ENCODE peak calls at places on chromosomes 5 and 9, in ten cellular contexts. G, U, J, B, S, F, D, Q, O and T are unnamed samples.

GRCh38 chr5:1753490-1753889 is 46.1 kb downstream of the MRPL36 start:
- DNase-seq in G (no peak), U (no peak), J (no peak), B (no peak), S (no peak), F (no peak), D (no peak), Q (no peak), O (no peak), T (no peak)

GRCh38 chr9:78261403-78262001 is 25.6 kb downstream of the CEP78 start:
- DNase-seq in G (no peak), U (peak; percentile 37), J (no peak), B (peak; percentile 9), S (no peak), F (no peak), D (no peak), Q (no peak), O (peak; percentile 60), T (peak; percentile 44)

GRCh38 chr5:158922816-158923215 is 176.9 kb downstream of the EBF1 start:
- DNase-seq in G (no peak), U (no peak), J (no peak), B (no peak), S (no peak), F (no peak), D (no peak), Q (no peak), O (no peak), T (no peak)

GRCh38 chr9:129071526-129072131 is 9.3 kb upstream of the DOLPP1 start:
- DNase-seq in G (no peak), U (no peak), J (no peak), B (no peak), S (no peak), F (no peak), D (peak; percentile 92), Q (no peak), O (no peak), T (no peak)

GRCh38 chr5:13860176-13860575 is 84.3 kb downstream of the DNAH5 start:
- DNase-seq in G (no peak), U (no peak), J (no peak), B (no peak), S (no peak), F (no peak), D (no peak), Q (no peak), O (no peak), T (no peak)

GRCh38 chr9:81626511-81626910 is 62.8 kb downstream of the TLE1 start:
- DNase-seq in G (no peak), U (no peak), J (no peak), B (peak; percentile 95), S (no peak), F (peak; percentile 82), D (no peak), Q (no peak), O (no peak), T (no peak)

GRCh38 chr5:67790390-67790789 is 425.2 kb upstream of the PIK3R1 start:
- DNase-seq in G (no peak), U (no peak), J (no peak), B (no peak), S (no peak), F (no peak), D (no peak), Q (no peak), O (no peak), T (no peak)

GRCh38 chr5:98573834-98574233 is 199.6 kb upstream of the RGMB start:
- DNase-seq in G (no peak), U (no peak), J (no peak), B (no peak), S (no peak), F (no peak), D (no peak), Q (no peak), O (no peak), T (no peak)

GRCh38 chr5:107496466-107496865 is 174.3 kb downstream of the EFNA5 start:
- DNase-seq in G (no peak), U (no peak), J (no peak), B (no peak), S (no peak), F (no peak), D (no peak), Q (no peak), O (no peak), T (no peak)

GRCh38 chr9:124263158-124263557 is 5.4 kb downstream of the NEK6 start:
- DNase-seq in G (no peak), U (no peak), J (no peak), B (no peak), S (no peak), F (no peak), D (no peak), Q (no peak), O (no peak), T (no peak)

GRCh38 chr5:147805030-147805454 is 22.5 kb upstream of the JAKMIP2 start:
- DNase-seq in G (peak; percentile 6), U (no peak), J (no peak), B (no peak), S (peak; percentile 46), F (no peak), D (no peak), Q (no peak), O (peak; percentile 15), T (peak; percentile 87)

GRCh38 chr9:6869081-6869948 is 111.5 kb downstream of the KDM4C start:
- DNase-seq in G (no peak), U (no peak), J (no peak), B (no peak), S (no peak), F (no peak), D (no peak), Q (no peak), O (peak; percentile 24), T (no peak)

GRCh38 chr5:28281381-28281780 is 1243.0 kb upstream of the CDH9 start:
- DNase-seq in G (no peak), U (no peak), J (no peak), B (peak; percentile 21), S (no peak), F (no peak), D (no peak), Q (no peak), O (peak; percentile 25), T (no peak)

DNA sequence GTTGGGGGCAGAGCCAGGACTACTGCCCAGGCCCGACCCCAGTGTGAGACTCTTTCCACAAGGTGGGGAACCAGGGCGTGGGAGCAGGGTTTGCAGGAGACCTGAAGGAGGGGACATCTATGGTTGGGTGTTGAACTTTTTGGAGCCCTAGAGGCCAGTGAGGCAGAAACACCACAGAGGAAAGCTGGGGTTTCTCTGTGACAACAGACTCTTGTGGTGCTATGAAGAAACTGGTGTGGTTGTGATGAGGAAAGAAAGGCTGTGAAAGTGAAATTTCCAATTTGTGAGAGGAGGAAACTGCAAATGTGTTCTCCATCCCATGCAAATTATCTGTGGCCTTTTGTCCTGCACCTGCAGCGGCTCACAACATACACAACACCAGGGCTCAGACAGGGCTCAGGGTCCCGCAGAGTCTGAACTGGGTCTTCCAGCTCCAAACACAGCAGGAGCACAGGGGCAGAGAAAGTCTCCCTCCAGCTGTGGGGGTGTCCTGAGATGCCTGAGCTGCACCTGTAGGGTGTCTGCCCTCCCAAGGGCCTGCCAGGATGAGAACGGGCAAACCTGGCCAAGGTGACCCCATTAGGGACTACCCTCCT is 51.4 kb upstream of the GRHPR start:
- DNase-seq in G (peak; percentile 39), U (peak; percentile 65), J (no peak), B (no peak), S (no peak), F (no peak), D (no peak), Q (no peak), O (no peak), T (no peak)
- TF ChIP-seq CTCF in G (peak; percentile 20), U (no peak), J (no peak), B (no peak), S (no peak), F (no peak), D (no peak), Q (no peak), O (no peak), T (no peak)

DNA sequence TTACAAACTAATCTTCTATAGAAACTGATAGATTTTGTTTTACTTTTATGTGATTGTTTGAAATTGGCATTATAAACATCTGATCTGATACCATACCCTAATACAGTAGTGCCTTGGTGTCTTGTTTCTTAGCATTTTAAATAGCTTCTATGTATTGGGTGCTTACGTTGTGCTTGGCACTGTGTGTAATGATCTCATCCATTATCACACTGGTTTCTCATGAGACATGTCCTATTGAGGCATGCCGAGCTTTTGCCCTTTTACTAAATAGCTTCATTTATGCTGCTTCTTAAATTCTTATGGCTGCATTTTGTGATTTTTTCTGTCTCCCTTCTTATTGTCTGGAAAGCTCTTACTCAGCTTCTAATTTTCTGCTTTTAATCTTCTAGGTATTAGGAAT is 48.2 kb upstream of the TLR4 start:
- DNase-seq in G (no peak), U (no peak), J (no peak), B (no peak), S (no peak), F (no peak), D (no peak), Q (no peak), O (no peak), T (no peak)
- TF ChIP-seq CTCF in G (no peak), U (no peak), J (no peak), B (no peak), S (no peak), F (no peak), D (no peak), Q (no peak), O (no peak), T (no peak)

DNA sequence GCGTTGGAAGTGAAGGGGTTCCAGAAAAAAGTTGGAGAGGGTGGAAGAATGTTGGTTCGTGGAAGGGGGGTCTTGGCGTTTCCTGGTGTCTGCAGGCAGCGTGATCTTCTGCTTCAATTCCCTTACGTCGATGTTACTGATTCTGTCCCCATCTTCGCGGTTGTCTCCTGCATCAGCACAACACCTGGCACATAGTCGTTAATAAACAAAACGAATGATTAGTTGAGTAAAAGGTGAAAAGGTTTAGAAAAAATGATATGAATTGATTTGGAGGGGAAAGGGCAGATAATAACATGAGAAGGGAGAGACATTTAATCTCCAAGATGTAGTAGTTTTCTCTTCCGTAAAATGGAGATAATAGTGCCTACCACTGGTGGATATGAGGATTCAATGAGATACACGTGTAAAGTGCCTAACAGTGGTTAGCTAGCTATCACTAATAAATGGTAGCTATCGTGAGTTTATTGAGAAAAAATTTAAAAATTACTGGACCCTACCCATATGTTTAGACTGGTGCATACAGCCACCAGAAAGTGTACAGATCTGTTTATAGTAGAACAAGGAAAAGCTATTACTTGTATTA is 556 bp downstream of the MTREX start:
- DNase-seq in G (peak; percentile 10), U (peak; percentile 38), J (no peak), B (peak; percentile 35), S (no peak), F (no peak), D (no peak), Q (peak; percentile 4), O (peak; percentile 32), T (peak; percentile 38)
- TF ChIP-seq CTCF in G (no peak), U (no peak), J (no peak), B (peak; percentile 40), S (no peak), F (no peak), D (no peak), Q (no peak), O (peak; percentile 21), T (no peak)

DNA sequence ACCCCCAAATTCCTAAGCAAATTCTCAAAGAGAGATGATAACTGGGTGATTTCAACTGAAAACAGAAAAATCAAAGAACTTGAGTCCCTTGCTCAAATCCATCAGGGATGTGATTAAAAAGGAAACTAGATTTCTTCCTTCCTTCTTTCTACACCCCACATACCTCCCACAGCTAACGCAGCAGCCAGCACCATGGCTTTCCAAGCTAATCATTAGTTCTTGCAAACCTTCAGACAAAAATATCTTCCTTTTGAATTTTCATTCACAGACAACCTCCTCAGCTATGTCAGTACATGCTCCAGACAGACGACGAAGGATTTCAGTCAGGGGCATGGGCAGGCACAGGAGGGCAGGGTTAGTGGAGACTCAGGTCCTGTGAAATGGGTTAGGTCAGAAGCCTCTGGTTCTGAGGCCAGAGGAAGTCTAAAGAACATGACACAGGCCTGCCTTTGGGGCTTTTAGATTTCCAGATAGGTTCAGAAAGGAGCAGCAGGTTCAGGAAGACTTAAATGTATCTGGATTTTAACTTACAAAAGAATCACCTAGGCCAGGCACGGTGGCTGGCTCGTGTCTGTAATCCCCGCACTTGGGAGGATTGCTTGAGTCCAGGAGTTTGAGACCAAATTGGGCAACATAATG is 173.7 kb upstream of the NFIB start:
- DNase-seq in G (no peak), U (no peak), J (no peak), B (no peak), S (no peak), F (no peak), D (no peak), Q (no peak), O (no peak), T (no peak)
- TF ChIP-seq CTCF in G (no peak), U (no peak), J (no peak), B (no peak), S (no peak), F (no peak), D (no peak), Q (no peak), O (no peak), T (no peak)